ENCODE peak calls at places on chromosomes 13 and 19, in five cellular contexts. F, G, V, K and H are unnamed samples.
A peak's percentile ranks its signal among the peaks of the same experiment; 100 is the strongest.

GRCh38 chr13:104869501-104869900 is 1666.0 kb downstream of the EFNB2 start:
- DNase-seq in F (no peak), G (no peak), V (no peak), K (no peak), H (no peak)

GRCh38 chr19:47776568-47776967 is 1.9 kb upstream of the SELENOW start:
- DNase-seq in F (no peak), G (no peak), V (no peak), K (no peak), H (no peak)

GRCh38 chr19:31152906-31153305 is 196.3 kb downstream of the TSHZ3 start:
- DNase-seq in F (no peak), G (peak; percentile 14), V (no peak), K (peak; percentile 38), H (no peak)

GRCh38 chr13:40780822-40781401 is 8.5 kb upstream of the SLC25A15 start:
- DNase-seq in F (no peak), G (no peak), V (no peak), K (no peak), H (no peak)

GRCh38 chr13:46158222-46158621 is 23.8 kb downstream of the LCP1 start:
- DNase-seq in F (no peak), G (no peak), V (no peak), K (no peak), H (no peak)

GRCh38 chr19:2680808-2681207 is 21.7 kb downstream of the GNG7 start:
- DNase-seq in F (no peak), G (no peak), V (no peak), K (no peak), H (no peak)

GRCh38 chr13:21012211-21012610 is 49.2 kb downstream of the LATS2 start:
- DNase-seq in F (no peak), G (no peak), V (no peak), K (no peak), H (no peak)

GRCh38 chr13:85935868-85936467 is 136.7 kb upstream of the SLITRK6 start:
- DNase-seq in F (no peak), G (no peak), V (no peak), K (no peak), H (no peak)

GRCh38 chr19:917323-918151 is at the start of gene KISS1R:
- DNase-seq in F (no peak), G (no peak), V (no peak), K (no peak), H (no peak)

GRCh38 chr19:51354742-51355148 is 11.4 kb downstream of the ETFB start:
- DNase-seq in F (no peak), G (no peak), V (no peak), K (no peak), H (no peak)

GRCh38 chr13:77112961-77113360 is 86.0 kb upstream of the FBXL3 start:
- DNase-seq in F (no peak), G (no peak), V (no peak), K (no peak), H (no peak)

GRCh38 chr19:37654525-37654832 is 786 bp downstream of the ZFP30 start:
- DNase-seq in F (no peak), G (peak; percentile 12), V (no peak), K (peak; percentile 39), H (no peak)

GRCh38 chr19:37654833-37655688 is at the start of gene ZFP30:
- DNase-seq in F (peak; percentile 93), G (peak; percentile 48), V (peak; percentile 92), K (peak; percentile 73), H (peak; percentile 93)

GRCh38 chr19:37655689-37656491 is 625 bp upstream of the ZFP30 start:
- DNase-seq in F (peak; percentile 88), G (peak; percentile 71), V (peak; percentile 94), K (peak; percentile 70), H (peak; percentile 94)

DNA sequence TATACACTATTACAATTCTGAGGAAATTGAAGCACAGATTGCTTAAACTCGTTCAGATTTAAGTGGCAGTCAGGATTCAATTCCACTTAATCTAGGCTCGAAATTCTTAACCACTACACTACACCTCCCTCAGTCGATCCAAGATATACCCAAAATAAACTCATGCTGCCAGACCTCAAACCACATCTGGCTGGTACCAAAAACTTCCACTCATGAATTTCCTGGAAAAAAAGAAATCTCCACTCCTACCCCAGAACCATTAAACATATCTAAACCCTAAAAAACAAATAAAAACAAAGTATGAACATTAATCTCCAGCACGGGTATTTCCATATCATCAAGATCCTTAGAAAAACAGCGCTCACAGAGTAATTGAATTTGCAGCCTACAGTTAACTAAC is 1.1 kb downstream of the ZFP30 start:
- DNase-seq in F (no peak), G (no peak), V (no peak), K (peak; percentile 5), H (no peak)
- H3K4me3 ChIP-seq in F (peak overlapping the region; percentile 77), G (peak overlapping the region; percentile 56), V (peak overlapping the region; percentile 93), K (peak overlapping the region; percentile 79), H (peak overlapping the region; percentile 82)

GRCh38 chr19:8363803-8364771 is at the start of gene ANGPTL4:
- DNase-seq in F (peak; percentile 78), G (peak; percentile 90), V (peak; percentile 83), K (peak; percentile 81), H (peak; percentile 91)

GRCh38 chr19:8368136-8368535 is 4.2 kb downstream of the ANGPTL4 start:
- DNase-seq in F (no peak), G (no peak), V (no peak), K (no peak), H (no peak)

GRCh38 chr19:8366121-8366581 is 2.2 kb downstream of the ANGPTL4 start:
- DNase-seq in F (no peak), G (no peak), V (no peak), K (no peak), H (no peak)

GRCh38 chr19:8367327-8368001 is 3.5 kb downstream of the ANGPTL4 start:
- DNase-seq in F (peak; percentile 91), G (peak; percentile 97), V (peak; percentile 93), K (peak; percentile 96), H (peak; percentile 89)

DNA sequence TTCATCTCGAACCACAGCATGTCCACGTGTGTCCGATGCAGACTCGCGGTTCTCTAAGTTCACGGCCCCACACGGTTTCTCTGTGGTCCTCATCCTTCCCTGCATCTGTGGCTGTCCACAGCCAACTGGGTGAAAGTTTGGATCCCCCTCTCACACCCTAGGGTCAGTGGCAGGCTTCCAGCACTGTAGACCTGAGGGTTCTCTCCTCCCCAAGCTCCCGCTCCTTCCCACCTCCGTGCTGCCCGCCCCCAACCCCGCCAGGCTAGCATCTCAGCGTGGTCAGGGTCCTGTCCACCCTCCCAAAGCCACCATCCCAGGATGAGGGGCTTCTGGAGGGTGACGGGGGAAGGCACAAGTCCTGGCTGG is 3.0 kb downstream of the ANGPTL4 start:
- DNase-seq in F (no peak), G (no peak), V (no peak), K (peak; percentile 64), H (no peak)
- H3K4me3 ChIP-seq in F (peak overlapping the region; percentile 23), G (no peak overlapping the region), V (no peak overlapping the region), K (peak overlapping the region; percentile 23), H (no peak overlapping the region)

GRCh38 chr19:32676895-32677359 is 1.3 kb downstream of the RGS9BP start:
- DNase-seq in F (peak; percentile 21), G (no peak), V (peak; percentile 73), K (no peak), H (no peak)
- H3K4me3 ChIP-seq in F (peak overlapping the region; percentile 81), G (no peak overlapping the region), V (peak overlapping the region; percentile 40), K (no peak overlapping the region), H (no peak overlapping the region)

DNA sequence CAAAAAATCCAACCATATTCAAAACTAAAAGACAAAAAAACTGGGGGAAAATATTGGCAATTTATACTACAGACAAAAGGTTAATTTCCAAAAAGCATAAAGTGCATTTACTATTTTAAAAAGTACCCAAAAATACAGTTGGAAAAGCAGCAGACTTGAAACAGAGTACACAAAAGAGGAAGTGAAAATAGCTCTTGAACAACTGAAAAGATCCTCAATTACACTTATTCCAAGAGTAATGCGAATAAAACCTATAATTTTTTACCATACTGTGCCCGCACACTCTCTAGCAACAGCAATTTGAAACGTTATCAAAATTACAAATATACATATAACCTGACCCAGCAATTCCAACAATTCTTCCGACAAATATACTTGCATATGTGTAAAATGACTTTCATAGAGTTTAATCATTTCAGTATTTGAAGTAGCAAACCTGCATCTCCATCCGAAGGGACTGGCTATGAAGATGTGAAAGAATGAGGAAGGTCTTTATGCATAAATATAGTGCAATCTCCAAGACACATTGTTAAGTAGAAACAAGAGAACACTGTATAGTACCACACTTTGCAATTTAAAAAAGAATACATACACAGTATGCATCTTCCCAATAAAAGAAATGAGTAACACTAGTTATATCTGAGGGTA is 25.4 kb downstream of the ALG5 start:
- DNase-seq in F (no peak), G (no peak), V (no peak), K (no peak), H (no peak)
- H3K4me3 ChIP-seq in F (no peak overlapping the region), G (no peak overlapping the region), V (no peak overlapping the region), K (no peak overlapping the region), H (no peak overlapping the region)

DNA sequence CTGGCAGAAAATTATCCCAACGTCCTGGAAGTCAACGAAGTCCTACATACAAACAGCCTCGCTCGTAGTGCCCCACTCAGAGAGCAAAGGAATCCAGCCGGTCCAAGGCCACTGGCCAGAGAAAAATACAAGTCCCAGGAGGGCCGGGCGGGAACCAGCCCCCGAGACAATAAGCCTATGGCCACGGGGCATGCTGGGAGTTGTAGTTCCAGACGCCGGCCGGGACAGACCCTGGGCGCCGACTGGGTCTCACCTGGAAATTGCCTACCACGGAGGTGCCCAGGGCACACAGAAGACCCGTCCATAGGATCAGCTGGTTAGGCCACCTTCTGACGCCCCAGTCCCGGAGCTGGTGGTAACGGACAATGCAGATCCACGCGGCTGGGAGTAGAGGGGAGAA is 5.4 kb downstream of the TMEM150B start:
- DNase-seq in F (peak; percentile 55), G (no peak), V (peak; percentile 78), K (peak; percentile 27), H (no peak)
- H3K4me3 ChIP-seq in F (no peak overlapping the region), G (no peak overlapping the region), V (no peak overlapping the region), K (no peak overlapping the region), H (no peak overlapping the region)

GRCh38 chr13:101624210-101624922 is 171.9 kb downstream of the ITGBL1 start:
- DNase-seq in F (no peak), G (no peak), V (no peak), K (no peak), H (no peak)

GRCh38 chr13:101624981-101625380 is 172.5 kb downstream of the ITGBL1 start:
- DNase-seq in F (no peak), G (no peak), V (no peak), K (no peak), H (no peak)

GRCh38 chr13:101627556-101627943 is 175.1 kb downstream of the ITGBL1 start:
- DNase-seq in F (no peak), G (no peak), V (no peak), K (peak; percentile 37), H (no peak)

GRCh38 chr13:101628900-101629299 is 176.4 kb downstream of the ITGBL1 start:
- DNase-seq in F (no peak), G (no peak), V (no peak), K (no peak), H (no peak)

GRCh38 chr13:101626925-101627555 is 174.6 kb downstream of the ITGBL1 start:
- DNase-seq in F (no peak), G (no peak), V (no peak), K (no peak), H (no peak)
- H3K4me3 ChIP-seq in F (peak overlapping the region; percentile 34), G (peak overlapping the region; percentile 5), V (peak overlapping the region; percentile 29), K (peak overlapping the region; percentile 8), H (peak overlapping the region; percentile 46)

GRCh38 chr13:48316826-48317510 is 13.4 kb downstream of the RB1 start:
- DNase-seq in F (peak; percentile 22), G (no peak), V (peak; percentile 75), K (no peak), H (no peak)
- H3K4me3 ChIP-seq in F (no peak overlapping the region), G (no peak overlapping the region), V (no peak overlapping the region), K (no peak overlapping the region), H (no peak overlapping the region)